ENCODE peak calls at places on chromosomes 2 and 18, in nine cellular contexts. T is COR-L47; X is NCI-H1092 treated with DMSO at 0.1 percent for 48 hours; C is GM23248; P is thoracic aorta; U is stimulated activated CD8-positive, alpha-beta memory T cell treated with anti-CD3 and anti-CD28 coated beads, Interleukin-15, amount 100 ng/mL, for 24 hours; L is NCI-H748 treated with DMSO at 0.1 percent for 48 hours; Q is frontal cortex; I is stimulated activated CD4-positive, alpha-beta T cell treated with anti-CD3 and anti-CD28 coated beads, Interleukin-1b, Interleukin-23, amount 100 ng/mL, for 24 hours. V is an unnamed sample.

GRCh38 chr2:47190188-47190818 is 35.2 kb upstream of the STPG4 start:
- DNase-seq in U (no peak), Q (no peak), I (no peak), C (peak; percentile 71), P (no peak), T (no peak), X (no peak), L (no peak), V (peak; percentile 82)

GRCh38 chr2:214492152-214492551 is 81.3 kb downstream of the VWC2L start:
- DNase-seq in T (peak; percentile 64), P (no peak), I (no peak), X (peak; percentile 40), Q (no peak), L (peak; percentile 67), C (no peak), U (no peak), V (no peak)

GRCh38 chr18:79747156-79747845 is 50.4 kb upstream of the KCNG2 start:
- DNase-seq in I (no peak), C (no peak), P (no peak), Q (no peak), X (no peak), L (no peak), T (no peak), U (no peak), V (no peak)

GRCh38 chr18:56511996-56512395 is 126.4 kb downstream of the TXNL1 start:
- DNase-seq in Q (no peak), X (no peak), U (no peak), C (no peak), T (no peak), I (no peak), P (no peak), L (no peak), V (no peak)

GRCh38 chr2:24702800-24703199 is 90.4 kb downstream of the PTRHD1 start:
- DNase-seq in U (no peak), P (no peak), T (no peak), L (no peak), X (no peak), Q (no peak), C (peak; percentile 93), I (no peak), V (peak; percentile 92)

GRCh38 chr18:72672364-72673151 is 128.4 kb upstream of the CBLN2 start:
- DNase-seq in X (peak; percentile 28), Q (peak; percentile 32), I (no peak), C (peak; percentile 61), P (no peak), T (peak; percentile 52), U (no peak), L (peak; percentile 32), V (peak; percentile 37)

GRCh38 chr18:59075923-59076322 is 63.8 kb upstream of the SEC11C start:
- DNase-seq in P (no peak), L (no peak), T (no peak), I (no peak), X (no peak), U (no peak), Q (no peak), C (no peak), V (no peak)

GRCh38 chr2:47512581-47513083 is 109.7 kb downstream of the MSH2 start:
- DNase-seq in P (no peak), T (peak; percentile 53), X (no peak), Q (no peak), I (no peak), C (no peak), L (no peak), U (no peak), V (peak; percentile 53)

GRCh38 chr2:42931147-42931817 is 138.9 kb upstream of the HAAO start:
- DNase-seq in U (no peak), I (no peak), L (no peak), P (no peak), X (no peak), C (peak; percentile 53), T (no peak), Q (no peak), V (no peak)

GRCh38 chr2:9462872-9463697 is 11.3 kb upstream of the IAH1 start:
- DNase-seq in U (no peak), Q (no peak), P (no peak), I (no peak), X (peak; percentile 40), C (no peak), L (peak; percentile 31), T (no peak), V (no peak)

GRCh38 chr2:59184281-59185020 is 943.3 kb upstream of the FANCL start:
- DNase-seq in U (no peak), I (no peak), T (no peak), Q (no peak), P (no peak), L (no peak), X (no peak), C (peak; percentile 45), V (peak; percentile 90)

GRCh38 chr2:113240915-113241911 is 37.5 kb downstream of the PAX8 start:
- DNase-seq in X (no peak), U (no peak), T (no peak), P (peak; percentile 78), I (peak; percentile 64), L (no peak), C (peak; percentile 99), Q (peak; percentile 60), V (peak; percentile 96)

GRCh38 chr2:119155633-119156032 is 2.9 kb downstream of the C1QL2 start:
- DNase-seq in P (no peak), L (no peak), T (no peak), Q (no peak), U (no peak), X (no peak), I (no peak), C (no peak), V (no peak)

GRCh38 chr2:127651987-127652550 is 6.1 kb downstream of the GPR17 start:
- DNase-seq in P (no peak), L (no peak), T (no peak), Q (no peak), U (no peak), X (no peak), I (no peak), C (no peak), V (no peak)

GRCh38 chr2:78218066-78218465 is 695.9 kb upstream of the LRRTM4 start:
- DNase-seq in Q (no peak), X (no peak), T (no peak), P (no peak), C (no peak), L (no peak), U (no peak), I (no peak), V (no peak)

GRCh38 chr2:29011650-29012060 is 30.6 kb downstream of the TOGARAM2 start:
- DNase-seq in I (no peak), C (no peak), X (peak; percentile 39), U (no peak), P (no peak), Q (no peak), L (no peak), T (peak; percentile 70), V (peak; percentile 46)

GRCh38 chr2:48567671-48568070 is 37.7 kb downstream of the STON1 start:
- DNase-seq in P (no peak), U (no peak), C (no peak), I (no peak), L (no peak), Q (no peak), T (no peak), X (no peak), V (peak; percentile 57)

GRCh38 chr2:239765076-239765845 is 259.9 kb downstream of the NDUFA10 start:
- DNase-seq in P (no peak), I (no peak), L (no peak), C (no peak), T (no peak), Q (no peak), U (no peak), X (no peak), V (no peak)

GRCh38 chr2:20677301-20678176 is 10.6 kb downstream of the GDF7 start:
- DNase-seq in T (no peak), P (no peak), U (no peak), L (no peak), I (no peak), Q (no peak), C (no peak), X (no peak), V (no peak)

GRCh38 chr2:162711832-162712540 is 126.6 kb downstream of the KCNH7 start:
- DNase-seq in L (no peak), U (no peak), Q (no peak), I (no peak), X (no peak), C (no peak), T (no peak), P (no peak), V (no peak)

GRCh38 chr18:79583426-79583825 is 96.2 kb upstream of the CTDP1 start:
- DNase-seq in L (no peak), C (no peak), P (no peak), T (no peak), U (no peak), X (no peak), Q (no peak), I (no peak), V (no peak)

V was measured in iris pigment epithelial cell.